ENCODE peak calls at places on chromosomes 2 and 18, in five cellular contexts. One of them, this sample, is unnamed.

GRCh38 chr2:240895656-240896388 is at the start of gene MAB21L4:
- DNase-seq in aorta: no peak
- DNase-seq in T-helper 2 cell: no peak
- DNase-seq in upper lobe of right lung: no peak
- DNase-seq in mesenteric fat pad: no peak
- DNase-seq in this sample: no peak

GRCh38 chr2:29480423-29480822 is 365.2 kb downstream of the CLIP4 start:
- DNase-seq in mesenteric fat pad: no peak
- DNase-seq in aorta: no peak
- DNase-seq in T-helper 2 cell: no peak
- DNase-seq in upper lobe of right lung: no peak
- DNase-seq in this sample: no peak

GRCh38 chr2:11583840-11584529 is 50.1 kb downstream of the GREB1 start:
- DNase-seq in mesenteric fat pad: no peak
- DNase-seq in aorta: no peak
- DNase-seq in T-helper 2 cell: no peak
- DNase-seq in upper lobe of right lung: no peak
- DNase-seq in this sample: peak

GRCh38 chr18:9814431-9814830 is 71.3 kb upstream of the TXNDC2 start:
- DNase-seq in T-helper 2 cell: no peak
- DNase-seq in mesenteric fat pad: no peak
- DNase-seq in aorta: no peak
- DNase-seq in upper lobe of right lung: no peak
- DNase-seq in this sample: no peak

GRCh38 chr2:95312543-95313205 is 15.5 kb downstream of the KCNIP3 start:
- DNase-seq in aorta: no peak
- DNase-seq in T-helper 2 cell: no peak
- DNase-seq in mesenteric fat pad: no peak
- DNase-seq in upper lobe of right lung: no peak
- DNase-seq in this sample: no peak

GRCh38 chr18:58970943-58971799 is 106.5 kb downstream of the ZNF532 start:
- DNase-seq in upper lobe of right lung: no peak
- DNase-seq in aorta: no peak
- DNase-seq in T-helper 2 cell: no peak
- DNase-seq in mesenteric fat pad: no peak
- DNase-seq in this sample: no peak

GRCh38 chr2:149991576-149991975 is 404.0 kb upstream of the MMADHC start:
- DNase-seq in upper lobe of right lung: no peak
- DNase-seq in aorta: no peak
- DNase-seq in T-helper 2 cell: no peak
- DNase-seq in mesenteric fat pad: no peak
- DNase-seq in this sample: no peak

GRCh38 chr2:164568317-164568716 is 53.0 kb downstream of the GRB14 start:
- DNase-seq in mesenteric fat pad: no peak
- DNase-seq in upper lobe of right lung: no peak
- DNase-seq in aorta: no peak
- DNase-seq in T-helper 2 cell: no peak
- DNase-seq in this sample: no peak

GRCh38 chr2:60212174-60212945 is 341.1 kb downstream of the BCL11A start:
- DNase-seq in aorta: no peak
- DNase-seq in T-helper 2 cell: no peak
- DNase-seq in mesenteric fat pad: no peak
- DNase-seq in upper lobe of right lung: no peak
- DNase-seq in this sample: no peak

GRCh38 chr2:148813603-148814065 is 61.4 kb upstream of the KIF5C start:
- DNase-seq in T-helper 2 cell: no peak
- DNase-seq in upper lobe of right lung: no peak
- DNase-seq in mesenteric fat pad: no peak
- DNase-seq in aorta: no peak
- DNase-seq in this sample: peak

GRCh38 chr2:455913-456312 is 168.0 kb upstream of the ALKAL2 start:
- DNase-seq in mesenteric fat pad: no peak
- DNase-seq in aorta: no peak
- DNase-seq in T-helper 2 cell: no peak
- DNase-seq in upper lobe of right lung: no peak
- DNase-seq in this sample: no peak

GRCh38 chr2:50018938-50019337 is 864.6 kb upstream of the FSHR start:
- DNase-seq in aorta: no peak
- DNase-seq in upper lobe of right lung: no peak
- DNase-seq in T-helper 2 cell: no peak
- DNase-seq in mesenteric fat pad: no peak
- DNase-seq in this sample: no peak

GRCh38 chr2:236740506-236740905 is 170.9 kb downstream of the ACKR3 start:
- DNase-seq in T-helper 2 cell: no peak
- DNase-seq in mesenteric fat pad: no peak
- DNase-seq in aorta: no peak
- DNase-seq in upper lobe of right lung: no peak
- DNase-seq in this sample: no peak

GRCh38 chr2:195212586-195212985 is 444.4 kb upstream of the SLC39A10 start:
- DNase-seq in upper lobe of right lung: no peak
- DNase-seq in aorta: no peak
- DNase-seq in mesenteric fat pad: no peak
- DNase-seq in T-helper 2 cell: no peak
- DNase-seq in this sample: no peak

This sample was measured in spleen.